ENCODE peak calls at places on chromosomes 6 and 20, in seven cellular contexts. L is heart left ventricle, Z is tibial artery, H is AG09309, Y is cardiac fibroblast, T is GM23338, J is fibroblast of lung. P is an unnamed sample.

GRCh38 chr6:5378331-5378730 is 117.0 kb downstream of the FARS2 start:
- DNase-seq in J (no peak), T (peak; percentile 16), Z (no peak), Y (no peak), L (no peak), H (no peak), P (no peak)

GRCh38 chr20:58524814-58525213 is 9.6 kb upstream of the APCDD1L start:
- DNase-seq in T (no peak), Z (no peak), Y (peak; percentile 94), J (peak; percentile 48), H (no peak), L (no peak), P (peak; percentile 12)

GRCh38 chr6:105771313-105771970 is 314.7 kb upstream of the PRDM1 start:
- DNase-seq in Z (no peak), T (no peak), L (no peak), Y (no peak), J (no peak), H (no peak), P (no peak)

GRCh38 chr6:4402477-4402976 is 267.2 kb upstream of the ECI2 start:
- DNase-seq in Z (peak; percentile 28), Y (peak; percentile 92), L (peak; percentile 49), H (peak; percentile 42), T (no peak), J (peak; percentile 87), P (peak; percentile 44)

GRCh38 chr6:79699606-79700005 is 68.5 kb downstream of the SH3BGRL2 start:
- DNase-seq in T (no peak), L (no peak), H (no peak), Z (no peak), Y (no peak), J (no peak), P (no peak)

GRCh38 chr6:49557177-49557576 is 6.7 kb downstream of the C6orf141 start:
- DNase-seq in Y (no peak), H (no peak), Z (no peak), J (no peak), T (no peak), L (no peak), P (no peak)

GRCh38 chr20:8414611-8415274 is 282.7 kb downstream of the PLCB1 start:
- DNase-seq in H (no peak), Z (no peak), L (no peak), T (no peak), J (peak; percentile 80), Y (peak; percentile 66), P (peak; percentile 81)

GRCh38 chr6:89443658-89444057 is 10.7 kb downstream of the ANKRD6 start:
- DNase-seq in T (no peak), Y (no peak), Z (no peak), L (no peak), J (no peak), H (no peak), P (no peak)

GRCh38 chr6:148507774-148508173 is 165.1 kb downstream of the SASH1 start:
- DNase-seq in Z (peak; percentile 79), J (peak; percentile 79), H (no peak), Y (peak; percentile 68), T (no peak), L (no peak), P (no peak)

GRCh38 chr6:148509789-148510581 is 167.3 kb downstream of the SASH1 start:
- DNase-seq in H (peak; percentile 98), Z (peak; percentile 91), Y (peak; percentile 99), L (peak; percentile 61), J (peak; percentile 100), T (no peak), P (peak; percentile 94)

GRCh38 chr6:148509152-148509571 is 166.5 kb downstream of the SASH1 start:
- DNase-seq in T (no peak), L (no peak), Y (peak; percentile 77), H (no peak), J (peak; percentile 64), Z (no peak), P (no peak)

GRCh38 chr6:148513145-148514071 is 170.8 kb downstream of the SASH1 start:
- DNase-seq in T (peak; percentile 36), Y (peak; percentile 58), H (no peak), J (peak; percentile 87), L (peak; percentile 64), Z (peak; percentile 60), P (no peak)

GRCh38 chr6:148508401-148509151 is 165.9 kb downstream of the SASH1 start:
- DNase-seq in Z (no peak), J (peak; percentile 72), H (no peak), T (peak; percentile 51), L (no peak), Y (peak; percentile 79), P (peak; percentile 43)
- H3K4me3 ChIP-seq in Z (peak overlapping the region; percentile 59), J (peak overlapping the region; percentile 78), H (peak overlapping the region; percentile 48), T (no peak overlapping the region), L (peak overlapping the region; percentile 68), Y (no peak overlapping the region), P (peak overlapping the region; percentile 51)

DNA sequence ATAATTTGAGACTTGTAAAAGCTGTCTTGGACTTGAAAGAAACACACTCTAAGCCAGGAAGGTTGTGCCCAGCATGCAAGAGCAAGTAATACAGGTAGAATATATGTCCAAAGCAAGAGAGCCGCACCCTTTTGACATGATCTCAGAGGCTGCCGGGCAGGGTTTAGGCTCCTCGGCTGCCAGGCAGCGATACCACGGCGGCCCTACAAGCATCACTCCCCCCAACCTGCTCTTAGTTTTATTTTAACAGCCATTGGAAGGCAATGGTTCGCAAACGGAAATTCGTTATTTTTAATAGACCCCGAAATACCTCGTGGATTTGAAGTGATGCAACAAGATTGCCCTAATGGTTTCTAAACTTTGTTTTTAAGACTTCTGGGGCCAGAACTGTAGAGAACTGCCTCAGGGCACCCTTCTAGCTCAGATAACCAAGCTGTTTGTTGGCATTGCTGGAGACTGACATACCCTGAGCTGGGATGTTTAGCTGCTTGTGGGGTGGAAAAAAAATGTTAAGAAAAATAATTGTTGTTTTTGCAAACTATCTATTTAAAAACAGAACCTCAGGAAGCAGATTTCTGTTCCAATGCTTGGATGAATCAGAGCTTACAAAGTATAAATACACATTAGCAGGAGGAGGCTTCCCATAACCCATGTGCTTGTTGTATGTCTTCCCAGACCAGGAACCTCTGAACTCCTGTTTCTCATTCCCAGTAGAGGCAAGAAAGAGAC is 39.0 kb downstream of the JAG1 start:
- DNase-seq in Y (peak; percentile 78), L (no peak), J (peak; percentile 82), H (peak; percentile 81), Z (no peak), T (no peak), P (peak; percentile 64)
- TF ChIP-seq CTCF in Y (no peak), L (no peak), J (no peak), H (no peak), Z (no peak), T (no peak), P (no peak)

DNA sequence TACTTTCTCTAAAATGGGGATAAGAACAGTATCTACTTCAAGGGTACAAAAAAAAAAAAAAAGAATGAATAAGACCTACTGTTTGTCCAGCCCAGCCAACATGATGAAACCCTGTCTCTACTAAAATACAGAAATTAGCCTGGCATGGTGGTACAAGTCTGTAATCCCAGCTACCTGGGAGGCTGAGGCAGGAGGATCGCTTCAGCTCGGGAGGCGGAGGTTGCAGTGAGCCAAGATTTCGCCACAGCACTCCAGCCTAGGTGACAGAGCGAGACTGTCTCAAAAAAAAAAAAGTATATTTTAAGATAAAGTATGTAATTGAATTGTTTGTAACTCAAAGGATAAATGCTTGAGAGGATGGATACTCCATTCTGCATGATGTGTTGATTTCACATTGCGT is 2.0 kb downstream of the BLTP3A start:
- DNase-seq in H (no peak), Y (no peak), L (no peak), J (no peak), Z (no peak), T (no peak), P (no peak)
- H3K4me3 ChIP-seq in H (no peak overlapping the region), Y (no peak overlapping the region), L (no peak overlapping the region), J (no peak overlapping the region), Z (no peak overlapping the region), T (no peak overlapping the region), P (no peak overlapping the region)

GRCh38 chr6:62150048-62150663 is 135.9 kb downstream of the KHDRBS2 start:
- DNase-seq in Y (peak; percentile 60), J (peak; percentile 23), Z (no peak), H (no peak), T (peak; percentile 67), L (no peak), P (peak; percentile 5)
- TF ChIP-seq CTCF in Y (peak; percentile 48), J (no peak), Z (peak; percentile 18), H (peak; percentile 31), T (peak; percentile 84), L (peak; percentile 44), P (peak; percentile 47)

GRCh38 chr6:11852061-11852619 is 73.5 kb upstream of the ADTRP start:
- DNase-seq in Z (no peak), T (no peak), L (no peak), J (no peak), Y (no peak), H (no peak), P (peak; percentile 33)
- H3K4me3 ChIP-seq in Z (no peak overlapping the region), T (no peak overlapping the region), L (no peak overlapping the region), J (no peak overlapping the region), Y (no peak overlapping the region), H (no peak overlapping the region), P (no peak overlapping the region)

GRCh38 chr6:37222992-37223391 is 34.6 kb upstream of the TBC1D22B start:
- DNase-seq in Z (no peak), Y (no peak), L (no peak), H (no peak), T (no peak), J (no peak), P (no peak)

GRCh38 chr6:37218501-37218900 is 39.1 kb upstream of the TBC1D22B start:
- DNase-seq in H (no peak), L (no peak), T (no peak), Y (no peak), J (no peak), Z (no peak), P (no peak)

GRCh38 chr6:37218061-37218460 is 39.5 kb upstream of the TBC1D22B start:
- DNase-seq in H (no peak), Z (no peak), J (no peak), Y (no peak), T (no peak), L (no peak), P (no peak)

GRCh38 chr6:37222125-37222967 is 35.2 kb upstream of the TBC1D22B start:
- DNase-seq in Z (peak; percentile 59), J (peak; percentile 86), L (peak; percentile 79), H (peak; percentile 27), T (peak; percentile 99), Y (peak; percentile 85), P (peak; percentile 50)

GRCh38 chr6:37221585-37222124 is 35.9 kb upstream of the TBC1D22B start:
- DNase-seq in Y (no peak), J (no peak), T (no peak), H (no peak), L (no peak), Z (no peak), P (no peak)
- TF ChIP-seq CTCF in Y (no peak), J (no peak), T (no peak), H (no peak), L (no peak), Z (no peak), P (no peak)

GRCh38 chr6:41734666-41735426 is 562 bp downstream of the TFEB start:
- DNase-seq in J (peak; percentile 71), T (peak; percentile 53), H (no peak), Y (peak; percentile 75), L (peak; percentile 91), Z (peak; percentile 81), P (peak; percentile 33)

GRCh38 chr6:41735427-41736206 is at the start of gene TFEB:
- DNase-seq in Z (peak; percentile 96), Y (peak; percentile 91), T (peak; percentile 94), J (peak; percentile 89), H (no peak), L (peak; percentile 95), P (peak; percentile 73)

GRCh38 chr6:41736800-41737555 is 1.6 kb upstream of the TFEB start:
- DNase-seq in H (no peak), J (no peak), Z (no peak), Y (no peak), T (no peak), L (no peak), P (no peak)

GRCh38 chr6:41737591-41738130 is 2.3 kb upstream of the TFEB start:
- DNase-seq in Z (no peak), L (no peak), Y (no peak), J (no peak), T (no peak), H (no peak), P (no peak)

GRCh38 chr6:41736207-41736710 is 851 bp upstream of the TFEB start:
- DNase-seq in Y (peak; percentile 10), L (no peak), T (peak; percentile 54), Z (no peak), J (no peak), H (no peak), P (no peak)
- H3K4me3 ChIP-seq in Y (no peak overlapping the region), L (no peak overlapping the region), T (peak overlapping the region; percentile 48), Z (no peak overlapping the region), J (no peak overlapping the region), H (no peak overlapping the region), P (no peak overlapping the region)